ENCODE peak calls at places on chromosomes 5 and 9, in seven cellular contexts. B, R, U, V, W, N and Z are unnamed samples.

GRCh38 chr9:95350266-95350665 is 32.8 kb upstream of the FANCC start:
- DNase-seq in N (no peak), V (no peak), U (no peak), B (no peak), R (no peak), W (no peak), Z (no peak)

GRCh38 chr5:159616967-159617366 is 286.7 kb upstream of the IL12B start:
- DNase-seq in U (no peak), B (peak; percentile 70), V (no peak), W (no peak), R (no peak), N (no peak), Z (no peak)

GRCh38 chr5:62982348-62982747 is 403.7 kb downstream of the LRRC70 start:
- DNase-seq in W (no peak), U (no peak), B (no peak), N (no peak), V (no peak), R (no peak), Z (no peak)

GRCh38 chr9:130263601-130264413 is 1.8 kb upstream of the HMCN2 start:
- DNase-seq in N (no peak), B (peak; percentile 17), U (no peak), R (no peak), V (peak; percentile 53), W (no peak), Z (no peak)

GRCh38 chr5:159774476-159775031 is 141.7 kb upstream of the ADRA1B start:
- DNase-seq in V (no peak), R (no peak), N (no peak), U (peak; percentile 19), W (no peak), B (no peak), Z (no peak)

GRCh38 chr5:67204821-67205220 is 8.2 kb upstream of the CD180 start:
- DNase-seq in V (no peak), U (no peak), B (no peak), N (no peak), W (no peak), R (no peak), Z (no peak)

GRCh38 chr9:109314011-109314531 is 6.8 kb downstream of the EPB41L4B start:
- DNase-seq in U (peak; percentile 6), W (no peak), R (peak; percentile 53), N (no peak), V (peak; percentile 40), B (no peak), Z (no peak)

GRCh38 chr5:91938441-91938840 is 555.3 kb upstream of the ARRDC3 start:
- DNase-seq in V (no peak), W (no peak), B (no peak), U (no peak), R (no peak), N (no peak), Z (no peak)

GRCh38 chr5:8059337-8059736 is 190.4 kb downstream of the MTRR start:
- DNase-seq in V (no peak), U (no peak), B (no peak), R (no peak), W (no peak), N (no peak), Z (no peak)

GRCh38 chr5:1021136-1021968 is 12.8 kb downstream of the NKD2 start:
- DNase-seq in V (no peak), U (no peak), W (no peak), B (peak; percentile 79), R (peak; percentile 45), N (no peak), Z (no peak)

GRCh38 chr9:117411547-117411946 is 3.3 kb downstream of the ASTN2 start:
- DNase-seq in W (no peak), U (peak; percentile 72), V (peak; percentile 56), N (no peak), R (no peak), B (peak; percentile 23), Z (peak; percentile 64)

GRCh38 chr5:76715734-76716455 is at the start of gene F2R:
- DNase-seq in W (peak; percentile 54), U (peak; percentile 54), V (peak; percentile 50), N (peak; percentile 57), R (peak; percentile 61), B (peak; percentile 86), Z (peak; percentile 63)

GRCh38 chr9:135492886-135493669 is 7.4 kb upstream of the MRPS2 start:
- DNase-seq in B (no peak), V (no peak), W (no peak), N (no peak), R (peak; percentile 14), U (no peak), Z (no peak)

GRCh38 chr5:176921669-176922196 is 22.6 kb upstream of the HK3 start:
- DNase-seq in U (no peak), V (no peak), B (no peak), R (no peak), N (no peak), W (no peak), Z (no peak)

GRCh38 chr9:121398374-121398773 is 28.3 kb upstream of the STOM start:
- DNase-seq in R (no peak), N (no peak), U (no peak), B (peak; percentile 97), V (peak; percentile 78), W (no peak), Z (no peak)

GRCh38 chr5:157971466-157972324 is 112.8 kb upstream of the CLINT1 start:
- DNase-seq in N (no peak), R (no peak), V (no peak), B (peak; percentile 8), W (no peak), U (no peak), Z (no peak)